ENCODE peak calls at places on chromosome 1, in ten cellular contexts. One of them, this sample, is unnamed.

GRCh38 chr1:88982055-88982454 is 10.4 kb downstream of the KYAT3 start:
- DNase-seq in astrocyte of the cerebellum: no peak
- DNase-seq in Caco-2: no peak
- DNase-seq in right atrium auricular region: no peak
- DNase-seq in hepatocyte: no peak
- DNase-seq in AG09309: no peak
- DNase-seq in heart left ventricle: no peak
- DNase-seq in fibroblast of pulmonary artery: no peak
- DNase-seq in kidney epithelial cell: no peak
- DNase-seq in astrocyte: peak
- DNase-seq in this sample: no peak

GRCh38 chr1:64598100-64598571 is 128.2 kb downstream of the CACHD1 start:
- DNase-seq in astrocyte: peak
- DNase-seq in kidney epithelial cell: peak
- DNase-seq in astrocyte of the cerebellum: peak
- DNase-seq in hepatocyte: peak
- DNase-seq in right atrium auricular region: no peak
- DNase-seq in Caco-2: peak
- DNase-seq in fibroblast of pulmonary artery: peak
- DNase-seq in AG09309: peak
- DNase-seq in heart left ventricle: no peak
- DNase-seq in this sample: peak

GRCh38 chr1:19033926-19034680 is 77.6 kb upstream of the IFFO2 start:
- DNase-seq in fibroblast of pulmonary artery: no peak
- DNase-seq in right atrium auricular region: no peak
- DNase-seq in astrocyte: peak
- DNase-seq in heart left ventricle: no peak
- DNase-seq in astrocyte of the cerebellum: no peak
- DNase-seq in kidney epithelial cell: no peak
- DNase-seq in AG09309: no peak
- DNase-seq in Caco-2: peak
- DNase-seq in hepatocyte: no peak
- DNase-seq in this sample: no peak

GRCh38 chr1:212651521-212651920 is 43.0 kb downstream of the ATF3 start:
- DNase-seq in heart left ventricle: no peak
- DNase-seq in astrocyte of the cerebellum: no peak
- DNase-seq in fibroblast of pulmonary artery: no peak
- DNase-seq in AG09309: no peak
- DNase-seq in astrocyte: peak
- DNase-seq in right atrium auricular region: peak
- DNase-seq in Caco-2: no peak
- DNase-seq in kidney epithelial cell: no peak
- DNase-seq in hepatocyte: no peak
- DNase-seq in this sample: no peak

GRCh38 chr1:209583408-209583807 is at the start of gene CAMK1G:
- DNase-seq in astrocyte of the cerebellum: no peak
- DNase-seq in AG09309: no peak
- DNase-seq in hepatocyte: peak
- DNase-seq in astrocyte: peak
- DNase-seq in fibroblast of pulmonary artery: peak
- DNase-seq in kidney epithelial cell: peak
- DNase-seq in right atrium auricular region: no peak
- DNase-seq in heart left ventricle: no peak
- DNase-seq in Caco-2: no peak
- DNase-seq in this sample: peak

GRCh38 chr1:1310476-1311053 is 2.2 kb downstream of the PUSL1 start:
- DNase-seq in astrocyte of the cerebellum: no peak
- DNase-seq in Caco-2: no peak
- DNase-seq in fibroblast of pulmonary artery: no peak
- DNase-seq in astrocyte: no peak
- DNase-seq in hepatocyte: no peak
- DNase-seq in AG09309: no peak
- DNase-seq in kidney epithelial cell: no peak
- DNase-seq in heart left ventricle: no peak
- DNase-seq in right atrium auricular region: no peak
- DNase-seq in this sample: no peak

GRCh38 chr1:178521241-178521640 is 8.3 kb downstream of the TEX35 start:
- DNase-seq in astrocyte of the cerebellum: no peak
- DNase-seq in hepatocyte: no peak
- DNase-seq in fibroblast of pulmonary artery: no peak
- DNase-seq in AG09309: no peak
- DNase-seq in kidney epithelial cell: no peak
- DNase-seq in astrocyte: no peak
- DNase-seq in Caco-2: no peak
- DNase-seq in right atrium auricular region: no peak
- DNase-seq in heart left ventricle: no peak
- DNase-seq in this sample: no peak

GRCh38 chr1:184801503-184801902 is 46.8 kb upstream of the EDEM3 start:
- DNase-seq in heart left ventricle: no peak
- DNase-seq in AG09309: peak
- DNase-seq in fibroblast of pulmonary artery: peak
- DNase-seq in right atrium auricular region: no peak
- DNase-seq in kidney epithelial cell: no peak
- DNase-seq in astrocyte of the cerebellum: peak
- DNase-seq in astrocyte: peak
- DNase-seq in Caco-2: no peak
- DNase-seq in hepatocyte: no peak
- DNase-seq in this sample: peak

GRCh38 chr1:43554444-43554992 is 23.8 kb downstream of the PTPRF start:
- DNase-seq in fibroblast of pulmonary artery: peak
- DNase-seq in Caco-2: no peak
- DNase-seq in right atrium auricular region: no peak
- DNase-seq in astrocyte: peak
- DNase-seq in kidney epithelial cell: no peak
- DNase-seq in astrocyte of the cerebellum: no peak
- DNase-seq in AG09309: peak
- DNase-seq in hepatocyte: no peak
- DNase-seq in heart left ventricle: no peak
- DNase-seq in this sample: no peak
- H3K4me3 ChIP-seq in fibroblast of pulmonary artery: no peak
- H3K4me3 ChIP-seq in Caco-2: no peak
- H3K4me3 ChIP-seq in right atrium auricular region: no peak
- H3K4me3 ChIP-seq in astrocyte: no peak
- H3K4me3 ChIP-seq in kidney epithelial cell: no peak
- H3K4me3 ChIP-seq in astrocyte of the cerebellum: no peak
- H3K4me3 ChIP-seq in AG09309: no peak
- H3K4me3 ChIP-seq in hepatocyte: no peak
- H3K4me3 ChIP-seq in heart left ventricle: no peak
- H3K4me3 ChIP-seq in this sample: no peak

GRCh38 chr1:34701326-34702129 is 53.3 kb upstream of the GJB5 start:
- DNase-seq in kidney epithelial cell: no peak
- DNase-seq in fibroblast of pulmonary artery: no peak
- DNase-seq in heart left ventricle: no peak
- DNase-seq in hepatocyte: no peak
- DNase-seq in astrocyte of the cerebellum: no peak
- DNase-seq in right atrium auricular region: no peak
- DNase-seq in astrocyte: no peak
- DNase-seq in AG09309: no peak
- DNase-seq in Caco-2: no peak
- DNase-seq in this sample: no peak

GRCh38 chr1:34694383-34694782 is 60.5 kb upstream of the GJB5 start:
- DNase-seq in astrocyte: no peak
- DNase-seq in right atrium auricular region: peak
- DNase-seq in hepatocyte: no peak
- DNase-seq in Caco-2: no peak
- DNase-seq in fibroblast of pulmonary artery: no peak
- DNase-seq in astrocyte of the cerebellum: no peak
- DNase-seq in kidney epithelial cell: no peak
- DNase-seq in AG09309: no peak
- DNase-seq in heart left ventricle: no peak
- DNase-seq in this sample: no peak

GRCh38 chr1:34693081-34693480 is 61.8 kb upstream of the GJB5 start:
- DNase-seq in astrocyte: no peak
- DNase-seq in Caco-2: no peak
- DNase-seq in kidney epithelial cell: no peak
- DNase-seq in fibroblast of pulmonary artery: no peak
- DNase-seq in right atrium auricular region: peak
- DNase-seq in heart left ventricle: no peak
- DNase-seq in AG09309: no peak
- DNase-seq in hepatocyte: no peak
- DNase-seq in astrocyte of the cerebellum: no peak
- DNase-seq in this sample: no peak

GRCh38 chr1:34695580-34695979 is 59.3 kb upstream of the GJB5 start:
- DNase-seq in fibroblast of pulmonary artery: no peak
- DNase-seq in kidney epithelial cell: no peak
- DNase-seq in astrocyte of the cerebellum: no peak
- DNase-seq in Caco-2: no peak
- DNase-seq in heart left ventricle: no peak
- DNase-seq in astrocyte: no peak
- DNase-seq in AG09309: no peak
- DNase-seq in hepatocyte: no peak
- DNase-seq in right atrium auricular region: no peak
- DNase-seq in this sample: no peak

DNA sequence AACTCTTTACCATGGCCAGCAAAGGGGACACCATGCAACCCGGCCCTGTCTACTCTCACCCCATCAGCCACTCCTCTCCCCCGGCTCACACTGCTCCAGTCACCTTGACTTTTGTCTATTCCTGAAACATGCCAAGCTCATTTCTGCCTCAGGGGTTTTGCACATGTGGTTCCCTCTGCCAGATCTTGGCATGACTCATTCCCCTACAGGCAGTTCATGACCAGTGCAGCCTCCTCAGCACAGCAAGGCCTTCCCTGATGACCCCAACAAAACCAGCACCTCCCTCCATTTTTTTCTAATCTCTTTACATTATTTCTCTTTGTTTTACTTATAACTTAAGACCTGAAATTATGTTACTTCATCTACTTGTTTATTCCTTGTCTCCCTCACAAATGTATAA is 58.6 kb upstream of the GJB5 start:
- DNase-seq in astrocyte of the cerebellum: no peak
- DNase-seq in right atrium auricular region: no peak
- DNase-seq in hepatocyte: no peak
- DNase-seq in kidney epithelial cell: no peak
- DNase-seq in AG09309: no peak
- DNase-seq in fibroblast of pulmonary artery: no peak
- DNase-seq in astrocyte: no peak
- DNase-seq in Caco-2: no peak
- DNase-seq in heart left ventricle: no peak
- DNase-seq in this sample: no peak
- TF ChIP-seq CTCF in astrocyte of the cerebellum: no peak
- TF ChIP-seq CTCF in right atrium auricular region: no peak
- TF ChIP-seq CTCF in hepatocyte: no peak
- TF ChIP-seq CTCF in kidney epithelial cell: peak
- TF ChIP-seq CTCF in AG09309: peak
- TF ChIP-seq CTCF in fibroblast of pulmonary artery: no peak
- TF ChIP-seq CTCF in astrocyte: no peak
- TF ChIP-seq CTCF in Caco-2: no peak
- TF ChIP-seq CTCF in heart left ventricle: no peak
- TF ChIP-seq CTCF in this sample: no peak

GRCh38 chr1:17471393-17471792 is 31.9 kb upstream of the RCC2 start:
- DNase-seq in AG09309: no peak
- DNase-seq in fibroblast of pulmonary artery: no peak
- DNase-seq in astrocyte of the cerebellum: no peak
- DNase-seq in heart left ventricle: no peak
- DNase-seq in kidney epithelial cell: no peak
- DNase-seq in hepatocyte: no peak
- DNase-seq in right atrium auricular region: no peak
- DNase-seq in astrocyte: no peak
- DNase-seq in Caco-2: no peak
- DNase-seq in this sample: no peak

GRCh38 chr1:17480846-17481245 is 41.4 kb upstream of the RCC2 start:
- DNase-seq in AG09309: no peak
- DNase-seq in heart left ventricle: no peak
- DNase-seq in kidney epithelial cell: no peak
- DNase-seq in fibroblast of pulmonary artery: no peak
- DNase-seq in right atrium auricular region: no peak
- DNase-seq in hepatocyte: no peak
- DNase-seq in astrocyte of the cerebellum: no peak
- DNase-seq in Caco-2: no peak
- DNase-seq in astrocyte: no peak
- DNase-seq in this sample: no peak

GRCh38 chr1:17470021-17470799 is 30.7 kb upstream of the RCC2 start:
- DNase-seq in Caco-2: no peak
- DNase-seq in AG09309: no peak
- DNase-seq in fibroblast of pulmonary artery: no peak
- DNase-seq in kidney epithelial cell: no peak
- DNase-seq in astrocyte: no peak
- DNase-seq in heart left ventricle: no peak
- DNase-seq in right atrium auricular region: no peak
- DNase-seq in astrocyte of the cerebellum: no peak
- DNase-seq in hepatocyte: no peak
- DNase-seq in this sample: no peak

GRCh38 chr1:17472814-17473213 is 33.3 kb upstream of the RCC2 start:
- DNase-seq in heart left ventricle: no peak
- DNase-seq in fibroblast of pulmonary artery: no peak
- DNase-seq in astrocyte: no peak
- DNase-seq in AG09309: no peak
- DNase-seq in right atrium auricular region: no peak
- DNase-seq in hepatocyte: no peak
- DNase-seq in Caco-2: no peak
- DNase-seq in kidney epithelial cell: no peak
- DNase-seq in astrocyte of the cerebellum: no peak
- DNase-seq in this sample: no peak

DNA sequence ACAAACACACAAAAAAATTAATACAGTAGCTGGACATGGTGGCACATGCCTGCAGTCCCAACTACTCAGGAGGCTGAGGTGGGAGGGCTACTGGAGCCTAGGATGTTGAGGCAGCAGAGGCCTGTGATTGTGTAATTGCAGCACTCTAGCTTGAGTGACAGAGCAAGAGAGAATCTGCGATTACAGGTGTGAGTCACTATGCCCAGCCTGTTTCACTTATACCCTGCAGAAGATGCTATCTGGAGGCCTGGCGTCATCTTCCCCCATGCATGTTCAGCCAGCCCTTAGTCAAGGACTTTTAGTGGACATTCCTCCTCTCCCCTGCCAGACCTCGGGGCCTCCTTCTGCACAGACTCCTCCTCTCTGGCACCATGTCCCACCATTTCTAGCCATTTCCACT is 36.3 kb upstream of the RCC2 start:
- DNase-seq in astrocyte: peak
- DNase-seq in kidney epithelial cell: peak
- DNase-seq in Caco-2: no peak
- DNase-seq in fibroblast of pulmonary artery: peak
- DNase-seq in heart left ventricle: peak
- DNase-seq in AG09309: peak
- DNase-seq in astrocyte of the cerebellum: no peak
- DNase-seq in hepatocyte: peak
- DNase-seq in right atrium auricular region: no peak
- DNase-seq in this sample: peak
- H3K4me3 ChIP-seq in astrocyte: no peak
- H3K4me3 ChIP-seq in kidney epithelial cell: no peak
- H3K4me3 ChIP-seq in Caco-2: no peak
- H3K4me3 ChIP-seq in fibroblast of pulmonary artery: no peak
- H3K4me3 ChIP-seq in heart left ventricle: no peak
- H3K4me3 ChIP-seq in AG09309: no peak
- H3K4me3 ChIP-seq in astrocyte of the cerebellum: no peak
- H3K4me3 ChIP-seq in hepatocyte: no peak
- H3K4me3 ChIP-seq in right atrium auricular region: no peak
- H3K4me3 ChIP-seq in this sample: no peak

GRCh38 chr1:33149453-33150190 is 32.2 kb downstream of the TRIM62 start:
- DNase-seq in AG09309: no peak
- DNase-seq in Caco-2: no peak
- DNase-seq in astrocyte of the cerebellum: no peak
- DNase-seq in fibroblast of pulmonary artery: no peak
- DNase-seq in right atrium auricular region: no peak
- DNase-seq in hepatocyte: no peak
- DNase-seq in kidney epithelial cell: no peak
- DNase-seq in heart left ventricle: no peak
- DNase-seq in astrocyte: no peak
- DNase-seq in this sample: no peak

GRCh38 chr1:33148615-33149014 is 33.2 kb downstream of the TRIM62 start:
- DNase-seq in hepatocyte: no peak
- DNase-seq in fibroblast of pulmonary artery: no peak
- DNase-seq in kidney epithelial cell: no peak
- DNase-seq in heart left ventricle: no peak
- DNase-seq in Caco-2: no peak
- DNase-seq in astrocyte of the cerebellum: no peak
- DNase-seq in right atrium auricular region: no peak
- DNase-seq in AG09309: no peak
- DNase-seq in astrocyte: no peak
- DNase-seq in this sample: no peak

GRCh38 chr1:33147275-33147996 is 34.4 kb downstream of the TRIM62 start:
- DNase-seq in astrocyte of the cerebellum: no peak
- DNase-seq in kidney epithelial cell: no peak
- DNase-seq in right atrium auricular region: no peak
- DNase-seq in hepatocyte: no peak
- DNase-seq in Caco-2: no peak
- DNase-seq in AG09309: no peak
- DNase-seq in astrocyte: no peak
- DNase-seq in fibroblast of pulmonary artery: no peak
- DNase-seq in heart left ventricle: no peak
- DNase-seq in this sample: no peak

GRCh38 chr1:33146038-33146437 is 35.8 kb downstream of the TRIM62 start:
- DNase-seq in right atrium auricular region: no peak
- DNase-seq in fibroblast of pulmonary artery: no peak
- DNase-seq in AG09309: no peak
- DNase-seq in Caco-2: no peak
- DNase-seq in hepatocyte: no peak
- DNase-seq in astrocyte of the cerebellum: no peak
- DNase-seq in astrocyte: no peak
- DNase-seq in heart left ventricle: no peak
- DNase-seq in kidney epithelial cell: no peak
- DNase-seq in this sample: no peak

GRCh38 chr1:33147997-33148314 is 33.9 kb downstream of the TRIM62 start:
- DNase-seq in hepatocyte: no peak
- DNase-seq in Caco-2: no peak
- DNase-seq in fibroblast of pulmonary artery: peak
- DNase-seq in AG09309: no peak
- DNase-seq in right atrium auricular region: no peak
- DNase-seq in astrocyte: no peak
- DNase-seq in astrocyte of the cerebellum: no peak
- DNase-seq in kidney epithelial cell: no peak
- DNase-seq in heart left ventricle: no peak
- DNase-seq in this sample: no peak
- TF ChIP-seq CTCF in hepatocyte: peak
- TF ChIP-seq CTCF in Caco-2: no peak
- TF ChIP-seq CTCF in fibroblast of pulmonary artery: peak
- TF ChIP-seq CTCF in AG09309: peak
- TF ChIP-seq CTCF in right atrium auricular region: no peak
- TF ChIP-seq CTCF in astrocyte: peak
- TF ChIP-seq CTCF in astrocyte of the cerebellum: peak
- TF ChIP-seq CTCF in kidney epithelial cell: peak
- TF ChIP-seq CTCF in heart left ventricle: no peak
- TF ChIP-seq CTCF in this sample: peak